ENCODE peak calls at places on chromosomes 12 and 14, in five cellular contexts. B is astrocyte; P is IMR-90; O is PC-9; Z is CD8-positive, alpha-beta memory T cell. E is an unnamed sample. For H3K4me1 and H3K36me3, the result is how much of the 10 kb centered on the place peaks cover.

GRCh38 chr12:50059440-50060119 is 2.2 kb downstream of the ASIC1 start:
- DNase-seq in P (peak), B (peak), Z (peak), O (no peak), E (no peak)

GRCh38 chr12:104814944-104815343 is 143.1 kb downstream of the SLC41A2 start:
- DNase-seq in P (no peak), O (no peak), Z (no peak), B (no peak), E (no peak)

GRCh38 chr12:48767047-48767446 is 21.8 kb downstream of the ADCY6 start:
- DNase-seq in O (no peak), Z (no peak), B (no peak), P (no peak), E (no peak)

GRCh38 chr14:58533417-58533816 is 104.3 kb upstream of the DACT1 start:
- DNase-seq in B (peak), P (no peak), O (no peak), Z (no peak), E (no peak)

GRCh38 chr12:102364709-102365108 is 115.7 kb downstream of the IGF1 start:
- DNase-seq in Z (no peak), P (no peak), B (no peak), O (no peak), E (no peak)

GRCh38 chr12:12804432-12804886 is 8.7 kb upstream of the DDX47 start:
- DNase-seq in B (peak), Z (no peak), P (peak), O (peak), E (no peak)

GRCh38 chr12:115294443-115295133 is 610.6 kb upstream of the TBX3 start:
- DNase-seq in O (no peak), B (peak), P (peak), Z (no peak), E (no peak)

GRCh38 chr12:6104027-6104426 is 20.4 kb downstream of the VWF start:
- DNase-seq in Z (no peak), B (peak), P (no peak), O (no peak), E (no peak)

GRCh38 chr12:65998536-65999530 is 131.7 kb downstream of the LLPH start:
- DNase-seq in Z (no peak), B (peak), P (peak), O (no peak), E (no peak)

GRCh38 chr14:58138065-58138718 is 13.8 kb downstream of the ARMH4 start:
- DNase-seq in P (no peak), B (no peak), Z (no peak), O (no peak), E (peak)

GRCh38 chr14:94685681-94686485 is 73.7 kb downstream of the SERPINA3 start:
- DNase-seq in B (no peak), P (no peak), O (no peak), Z (no peak), E (no peak)

GRCh38 chr14:105378873-105379685 is 19.3 kb upstream of the TEX22 start:
- DNase-seq in B (no peak), O (no peak), P (no peak), Z (no peak), E (no peak)

GRCh38 chr12:93223440-93224426 is 154.0 kb upstream of the NUDT4 start:
- DNase-seq in O (no peak), Z (no peak), B (no peak), P (no peak), E (peak)

GRCh38 chr14:76112889-76113611 is 38.7 kb upstream of the GPATCH2L start:
- DNase-seq in P (no peak), O (no peak), B (no peak), Z (no peak), E (no peak)

GRCh38 chr14:96676161-96676560 is 121.0 kb upstream of the VRK1 start:
- DNase-seq in B (peak), Z (no peak), O (no peak), P (peak), E (no peak)

GRCh38 chr12:18805516-18806248 is 67.8 kb downstream of the CAPZA3 start:
- DNase-seq in O (no peak), P (no peak), Z (no peak), B (no peak), E (no peak)

GRCh38 chr14:103705158-103705523 is 10.1 kb downstream of the XRCC3 start:
- DNase-seq in P (no peak), B (no peak), Z (no peak), O (peak), E (no peak)

GRCh38 chr12:132620893-132621656 is 2.5 kb downstream of the P2RX2 start:
- DNase-seq in O (no peak), B (no peak), Z (no peak), P (no peak), E (no peak)

GRCh38 chr12:53053223-53054111 is 3.6 kb downstream of the TNS2 start:
- DNase-seq in Z (peak), P (no peak), O (peak), B (no peak), E (peak)

GRCh38 chr12:98745578-98746391 is 100.7 kb downstream of the APAF1 start:
- DNase-seq in B (no peak), P (peak), O (no peak), Z (no peak), E (no peak)

GRCh38 chr14:96309128-96309906 is 53.3 kb downstream of the BDKRB1 start:
- DNase-seq in B (no peak), O (no peak), Z (no peak), P (no peak), E (peak)

GRCh38 chr12:44616385-44616784 is 259.7 kb downstream of the NELL2 start:
- DNase-seq in P (peak), Z (no peak), B (no peak), O (no peak), E (no peak)

GRCh38 chr14:37746140-37746832 is 150.9 kb downstream of the TTC6 start:
- DNase-seq in P (no peak), B (no peak), O (no peak), Z (no peak), E (no peak)

GRCh38 chr14:74249433-74250375 is 10.5 kb downstream of the VSX2 start:
- DNase-seq in B (no peak), P (no peak), Z (no peak), O (no peak), E (no peak)

GRCh38 chr14:39015360-39015961 is 87.6 kb downstream of the SEC23A start:
- DNase-seq in Z (no peak), P (peak), O (no peak), B (peak), E (peak)

GRCh38 chr12:53755451-53756290 is 3.9 kb upstream of the CISTR start:
- DNase-seq in Z (no peak), P (no peak), B (no peak), O (no peak), E (no peak)

GRCh38 chr14:105076805-105077648 is 11.8 kb upstream of the GPR132 start:
- DNase-seq in P (no peak), Z (peak), O (no peak), B (no peak), E (peak)

GRCh38 chr14:105411017-105411941 is 8.3 kb upstream of the MTA1 start:
- DNase-seq in Z (peak), P (peak), O (peak), B (peak), E (peak)

GRCh38 chr12:80472912-80473500 is 29.0 kb downstream of the PTPRQ start:
- DNase-seq in O (peak), P (peak), B (peak), Z (no peak), E (peak)

GRCh38 chr14:101541063-101541462 is 20.2 kb upstream of the DIO3 start:
- DNase-seq in B (no peak), Z (no peak), P (no peak), O (no peak), E (no peak)

GRCh38 chr12:29509503-29509902 is 12.0 kb upstream of the OVCH1 start:
- DNase-seq in O (no peak), P (no peak), Z (no peak), B (no peak), E (no peak)
- H3K4me1 ChIP-seq in O (under half), P (under half), Z (under half), B (under half), E (under half)

DNA sequence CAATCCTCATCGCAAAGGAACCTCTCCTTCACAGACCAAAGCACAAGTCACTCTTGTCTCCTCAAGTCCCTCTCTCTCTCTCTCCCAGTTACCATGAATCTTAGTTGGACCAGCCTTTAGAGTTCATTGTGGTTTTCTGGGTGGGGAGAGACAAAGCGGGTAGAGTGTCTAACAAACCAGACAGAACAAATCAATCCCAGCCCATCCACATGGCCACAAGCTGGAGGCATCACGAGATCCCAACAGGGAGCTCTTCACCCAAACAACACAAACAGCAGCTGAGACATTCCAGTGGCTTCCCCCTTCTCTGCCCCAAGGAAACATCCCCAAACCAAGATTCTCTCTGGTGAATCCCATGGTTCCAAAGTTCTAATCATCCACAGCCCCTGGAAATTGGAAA is 22.4 kb downstream of the ACTN1 start:
- DNase-seq in Z (no peak), O (no peak), B (no peak), P (no peak), E (no peak)
- H3K36me3 ChIP-seq in Z (under half), O (under half), B (under half), P (under half), E (under half)

DNA sequence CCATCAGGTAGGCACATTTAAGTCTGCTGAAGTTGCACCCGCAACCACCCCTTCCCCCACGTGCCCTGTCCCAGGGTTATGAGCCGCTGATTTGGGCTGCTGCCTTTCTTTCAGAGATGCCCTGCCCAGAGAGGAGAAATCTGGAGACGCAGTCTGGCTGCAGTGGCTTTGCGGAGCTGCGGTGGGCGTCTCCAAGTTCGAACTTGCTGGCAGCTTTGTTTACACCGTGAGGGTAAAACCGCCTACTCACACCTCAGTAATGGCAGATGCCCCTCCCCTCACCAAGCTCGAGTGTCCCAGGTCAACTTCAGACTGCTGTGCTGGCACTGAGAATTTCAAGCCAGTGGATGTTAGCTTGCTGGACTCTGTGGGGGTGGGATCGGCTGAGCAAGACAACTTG is 14.7 kb downstream of the PTCSC3 start:
- DNase-seq in P (no peak), B (no peak), O (peak), Z (no peak), E (no peak)
- H3K4me3 ChIP-seq in P (no peak), B (no peak), O (peak), Z (no peak), E (no peak)

DNA sequence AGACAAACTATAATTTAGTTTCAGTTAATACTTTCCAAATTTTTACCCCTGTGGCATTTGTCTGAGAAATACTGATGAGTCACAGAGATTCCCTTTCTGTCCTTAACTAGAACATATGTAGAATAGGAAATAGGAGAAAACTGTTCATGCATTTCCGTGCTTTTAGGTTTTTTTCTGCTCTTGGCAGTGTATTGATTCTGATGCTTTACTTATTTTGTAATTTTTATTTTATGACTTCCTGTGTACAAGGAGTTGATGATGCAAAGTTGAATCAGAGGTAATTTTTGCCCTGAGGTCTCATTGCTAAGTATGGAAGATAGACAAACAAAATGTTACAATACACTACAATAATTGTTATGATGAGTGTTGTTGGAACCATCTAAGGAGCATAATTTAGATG is 23.1 kb downstream of the MNAT1 start:
- DNase-seq in P (peak), Z (no peak), O (no peak), B (peak), E (no peak)
- H3K4me1 ChIP-seq in P (under half), Z (under half), O (half or more), B (under half), E (under half)

GRCh38 chr14:73102806-73103497 is 33.4 kb upstream of the PSEN1 start:
- DNase-seq in B (peak), Z (no peak), O (no peak), P (no peak), E (no peak)
- H3K36me3 ChIP-seq in B (half or more), Z (under half), O (under half), P (under half), E (under half)

GRCh38 chr12:121523741-121524140 is 57.1 kb downstream of the KDM2B start:
- DNase-seq in Z (no peak), B (no peak), O (no peak), P (no peak), E (no peak)
- H3K4me3 ChIP-seq in Z (no peak), B (no peak), O (no peak), P (no peak), E (no peak)

E was measured in small intestine.